ENCODE peak calls at places on chromosomes 16 and 17, in seven cellular contexts. U is astrocyte of the spinal cord; R is activated T-cell treated with anti-CD3 and anti-CD28 coated beads, Interleukin-2, amount 50 U/mL, for 72 hours; Q is Right ventricle myocardium superior; M is tibial artery; I is G401; L is pancreas. D is an unnamed sample.

GRCh38 chr16:86975445-86975844 is 341.7 kb downstream of the C16orf95 start:
- DNase-seq in U (peak; percentile 98), I (peak; percentile 3), L (no peak), R (no peak), Q (no peak), M (peak; percentile 61), D (peak; percentile 17)

GRCh38 chr16:12793120-12793889 is 10.4 kb downstream of the CPPED1 start:
- DNase-seq in I (no peak), U (no peak), Q (no peak), R (no peak), L (no peak), M (no peak), D (no peak)

GRCh38 chr17:7466644-7467341 is 12.6 kb downstream of the ZBTB4 start:
- DNase-seq in L (no peak), M (peak; percentile 62), U (peak; percentile 49), I (peak; percentile 54), R (no peak), Q (peak; percentile 88), D (peak; percentile 44)

GRCh38 chr17:17937450-17937849 is 34.8 kb downstream of the TOM1L2 start:
- DNase-seq in R (no peak), L (no peak), U (no peak), M (no peak), I (peak; percentile 68), Q (no peak), D (peak; percentile 87)

GRCh38 chr17:43579570-43580140 is 33.5 kb upstream of the ETV4 start:
- DNase-seq in M (no peak), I (no peak), U (peak; percentile 65), Q (no peak), R (no peak), L (no peak), D (no peak)

GRCh38 chr16:21526923-21527807 is 72.2 kb upstream of the METTL9 start:
- DNase-seq in Q (no peak), M (no peak), L (no peak), U (no peak), R (no peak), I (peak; percentile 74), D (peak; percentile 65)

GRCh38 chr17:50218771-50219315 is 17.4 kb upstream of the COL1A1 start:
- DNase-seq in M (no peak), I (no peak), U (peak; percentile 99), L (no peak), R (no peak), Q (no peak), D (no peak)

GRCh38 chr16:73356401-73357079 is 308.6 kb upstream of the ZFHX3 start:
- DNase-seq in U (no peak), Q (no peak), R (no peak), I (no peak), L (no peak), M (no peak), D (no peak)

GRCh38 chr16:85829751-85830445 is 30.4 kb downstream of the COX4I1 start:
- DNase-seq in U (no peak), R (no peak), M (peak; percentile 47), I (no peak), Q (peak; percentile 69), L (peak; percentile 51), D (no peak)

GRCh38 chr17:73784015-73784603 is 139.9 kb upstream of the SDK2 start:
- DNase-seq in L (no peak), R (no peak), Q (no peak), U (no peak), M (no peak), I (peak; percentile 17), D (peak; percentile 7)

GRCh38 chr17:51147641-51148040 is 5.7 kb upstream of the NME1 start:
- DNase-seq in R (peak; percentile 34), M (no peak), U (no peak), Q (no peak), L (no peak), I (no peak), D (no peak)

GRCh38 chr16:81564368-81565060 is 119.9 kb downstream of the CMIP start:
- DNase-seq in R (no peak), M (no peak), U (peak; percentile 23), I (peak; percentile 23), Q (no peak), L (no peak), D (no peak)

GRCh38 chr17:81046770-81047359 is 11.9 kb downstream of the BAIAP2 start:
- DNase-seq in R (no peak), Q (no peak), L (no peak), I (no peak), M (no peak), U (no peak), D (no peak)

GRCh38 chr17:73231363-73231762 is 30.3 kb downstream of the CPSF4L start:
- DNase-seq in M (no peak), I (peak; percentile 44), L (no peak), Q (no peak), R (no peak), U (peak; percentile 22), D (peak; percentile 35)

GRCh38 chr16:51532551-51532950 is 381.5 kb upstream of the SALL1 start:
- DNase-seq in I (no peak), U (no peak), L (no peak), M (no peak), Q (no peak), R (no peak), D (no peak)

GRCh38 chr16:57424599-57424998 is 20.0 kb downstream of the CCL17 start:
- DNase-seq in L (no peak), U (no peak), I (no peak), M (no peak), R (no peak), Q (no peak), D (no peak)

GRCh38 chr16:64983983-64984382 is 137.9 kb downstream of the CDH11 start:
- DNase-seq in I (peak; percentile 24), M (no peak), R (peak; percentile 0), U (peak; percentile 87), Q (no peak), L (no peak), D (peak; percentile 24)

GRCh38 chr16:1614226-1615102 is 2.3 kb downstream of the CRAMP1 start:
- DNase-seq in I (no peak), M (no peak), L (peak; percentile 22), Q (peak; percentile 47), R (peak; percentile 42), U (peak; percentile 37), D (no peak)

GRCh38 chr17:62807812-62808575 is at the start of gene MARCHF10:
- DNase-seq in M (no peak), Q (no peak), U (no peak), R (peak; percentile 36), L (peak; percentile 20), I (no peak), D (no peak)

GRCh38 chr16:10265770-10266615 is 83.8 kb upstream of the GRIN2A start:
- DNase-seq in R (no peak), U (no peak), L (no peak), Q (no peak), M (no peak), I (no peak), D (no peak)

GRCh38 chr16:67087803-67088202 is 21.9 kb upstream of the PHAF1 start:
- DNase-seq in R (no peak), U (no peak), Q (no peak), I (no peak), L (no peak), M (no peak), D (no peak)

GRCh38 chr16:55495616-55496289 is 13.1 kb upstream of the LPCAT2 start:
- DNase-seq in U (peak; percentile 91), Q (no peak), R (no peak), M (no peak), L (no peak), I (no peak), D (no peak)

GRCh38 chr16:3999479-3999868 is 116.8 kb downstream of the ADCY9 start:
- DNase-seq in I (peak; percentile 44), R (no peak), L (no peak), Q (peak; percentile 76), U (peak; percentile 63), M (peak; percentile 45), D (peak; percentile 34)

GRCh38 chr16:57863434-57864160 is 61.3 kb upstream of the KIFC3 start:
- DNase-seq in I (peak; percentile 42), U (peak; percentile 83), R (no peak), Q (peak; percentile 71), L (peak; percentile 73), M (peak; percentile 65), D (peak; percentile 57)

GRCh38 chr16:89442990-89443726 is 47.2 kb downstream of the ANKRD11 start:
- DNase-seq in U (peak; percentile 58), R (no peak), L (peak; percentile 71), M (no peak), Q (peak; percentile 64), I (peak; percentile 78), D (peak; percentile 70)

GRCh38 chr16:57745768-57746167 is 10.2 kb downstream of the KATNB1 start:
- DNase-seq in M (no peak), U (no peak), L (no peak), R (no peak), I (no peak), Q (peak; percentile 4), D (no peak)

GRCh38 chr16:89688395-89688794 is 1.9 kb downstream of the CDK10 start:
- DNase-seq in Q (no peak), M (no peak), L (no peak), I (no peak), R (no peak), U (no peak), D (no peak)

GRCh38 chr17:39213852-39214251 is 11.9 kb downstream of the STAC2 start:
- DNase-seq in L (no peak), U (no peak), I (no peak), R (no peak), Q (no peak), M (no peak), D (no peak)

GRCh38 chr17:42289863-42290165 is 1.5 kb downstream of the STAT5A start:
- DNase-seq in M (no peak), L (no peak), I (no peak), Q (no peak), R (peak; percentile 67), U (no peak), D (no peak)

D was measured in cerebellar cortex.